ENCODE peak calls at places on chromosome 15, in nine cellular contexts. F is testis; C is CD4-positive, alpha-beta memory T cell; M is endothelial cell of umbilical vein; P is substantia nigra; K is WERI-Rb-1; Y is CD4-positive, alpha-beta T cell; Q is left ventricle myocardium inferior; U is hepatocyte. X is an unnamed sample.
A peak's percentile ranks its signal among the peaks of the same experiment; 100 is the strongest.

GRCh38 chr15:63553388-63553791 is 43.8 kb upstream of the FBXL22 start:
- DNase-seq in F (peak; percentile 42), C (peak; percentile 9), M (peak; percentile 89), P (no peak), K (no peak), Y (no peak), Q (no peak), U (peak; percentile 57), X (no peak)

GRCh38 chr15:59997070-59997701 is 6.9 kb upstream of the FOXB1 start:
- DNase-seq in F (peak; percentile 44), C (peak; percentile 43), M (no peak), P (no peak), K (peak; percentile 43), Y (peak; percentile 46), Q (no peak), U (no peak), X (no peak)

GRCh38 chr15:85149460-85150129 is 167.9 kb downstream of the PDE8A start:
- DNase-seq in F (no peak), C (peak; percentile 12), M (no peak), P (no peak), K (no peak), Y (no peak), Q (no peak), U (no peak), X (no peak)

GRCh38 chr15:93288718-93289117 is 199.7 kb upstream of the RGMA start:
- DNase-seq in F (no peak), C (no peak), M (no peak), P (no peak), K (no peak), Y (no peak), Q (no peak), U (no peak), X (peak; percentile 7)

GRCh38 chr15:70870066-70870465 is 16.1 kb upstream of the LARP6 start:
- DNase-seq in F (no peak), C (no peak), M (peak; percentile 31), P (no peak), K (no peak), Y (no peak), Q (no peak), U (no peak), X (no peak)

GRCh38 chr15:52558196-52558595 is 10.6 kb downstream of the ARPP19 start:
- DNase-seq in F (no peak), C (no peak), M (peak; percentile 43), P (no peak), K (no peak), Y (peak; percentile 9), Q (no peak), U (peak; percentile 19), X (no peak)

GRCh38 chr15:38401101-38401500 is 52.8 kb upstream of the FAM98B start:
- DNase-seq in F (no peak), C (no peak), M (no peak), P (no peak), K (no peak), Y (no peak), Q (no peak), U (no peak), X (no peak)

GRCh38 chr15:75640483-75641175 is 605 bp upstream of the IMP3 start:
- DNase-seq in F (peak; percentile 46), C (peak; percentile 75), M (peak; percentile 77), P (no peak), K (peak; percentile 52), Y (peak; percentile 43), Q (peak; percentile 38), U (peak; percentile 56), X (no peak)

GRCh38 chr15:84142888-84143337 is 92.7 kb upstream of the GOLGA6L4 start:
- DNase-seq in F (peak; percentile 86), C (peak; percentile 70), M (peak; percentile 79), P (peak; percentile 54), K (peak; percentile 78), Y (peak; percentile 57), Q (peak; percentile 56), U (peak; percentile 92), X (peak; percentile 49)

GRCh38 chr15:31473384-31474058 is 146.9 kb downstream of the KLF13 start:
- DNase-seq in F (peak; percentile 11), C (no peak), M (peak; percentile 7), P (no peak), K (no peak), Y (no peak), Q (no peak), U (no peak), X (no peak)
- H3K27ac ChIP-seq in F (peak overlapping the region; percentile 19), C (peak overlapping the region; percentile 51), M (no peak overlapping the region), P (peak overlapping the region; percentile 4), K (no peak overlapping the region), Y (peak overlapping the region; percentile 55), Q (peak overlapping the region; percentile 48), U (no peak overlapping the region), X (no peak overlapping the region)

DNA sequence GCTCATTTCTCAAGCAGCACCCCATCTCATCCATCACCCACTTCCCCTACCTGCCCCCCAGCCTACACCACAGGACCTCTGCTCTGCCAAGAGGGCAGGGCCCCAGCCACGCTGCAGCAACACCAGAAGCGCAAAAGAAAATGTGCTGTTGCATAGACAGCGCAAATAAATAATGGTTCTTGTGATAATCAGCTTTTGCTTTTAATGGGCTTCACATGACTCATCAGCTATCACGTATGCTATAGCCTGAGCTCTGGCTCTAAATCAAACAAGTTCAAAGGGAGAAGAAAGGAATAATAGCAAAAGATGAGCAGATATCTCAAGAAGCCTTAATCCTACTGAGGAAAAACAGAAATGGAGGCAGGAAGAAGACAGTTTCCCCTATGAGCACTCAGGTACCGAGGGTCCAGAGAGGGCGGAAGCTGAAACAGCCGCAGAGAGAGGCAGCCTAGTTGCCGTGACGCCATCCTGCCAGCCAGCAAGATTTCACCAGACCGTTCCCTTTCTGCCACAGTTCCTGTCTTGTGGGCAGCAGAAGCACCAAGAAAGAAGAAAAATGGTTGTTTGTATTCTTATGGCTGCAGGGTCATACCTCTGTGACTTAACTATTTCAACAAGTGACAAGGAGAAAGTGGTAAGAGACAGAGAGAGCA is 22.1 kb downstream of the RAB27A start:
- DNase-seq in F (peak; percentile 42), C (peak; percentile 84), M (peak; percentile 55), P (peak; percentile 1), K (peak; percentile 8), Y (peak; percentile 57), Q (peak; percentile 25), U (peak; percentile 37), X (no peak)
- H3K27ac ChIP-seq in F (no peak overlapping the region), C (peak overlapping the region; percentile 69), M (peak overlapping the region; percentile 34), P (no peak overlapping the region), K (no peak overlapping the region), Y (peak overlapping the region; percentile 52), Q (no peak overlapping the region), U (peak overlapping the region; percentile 81), X (no peak overlapping the region)

DNA sequence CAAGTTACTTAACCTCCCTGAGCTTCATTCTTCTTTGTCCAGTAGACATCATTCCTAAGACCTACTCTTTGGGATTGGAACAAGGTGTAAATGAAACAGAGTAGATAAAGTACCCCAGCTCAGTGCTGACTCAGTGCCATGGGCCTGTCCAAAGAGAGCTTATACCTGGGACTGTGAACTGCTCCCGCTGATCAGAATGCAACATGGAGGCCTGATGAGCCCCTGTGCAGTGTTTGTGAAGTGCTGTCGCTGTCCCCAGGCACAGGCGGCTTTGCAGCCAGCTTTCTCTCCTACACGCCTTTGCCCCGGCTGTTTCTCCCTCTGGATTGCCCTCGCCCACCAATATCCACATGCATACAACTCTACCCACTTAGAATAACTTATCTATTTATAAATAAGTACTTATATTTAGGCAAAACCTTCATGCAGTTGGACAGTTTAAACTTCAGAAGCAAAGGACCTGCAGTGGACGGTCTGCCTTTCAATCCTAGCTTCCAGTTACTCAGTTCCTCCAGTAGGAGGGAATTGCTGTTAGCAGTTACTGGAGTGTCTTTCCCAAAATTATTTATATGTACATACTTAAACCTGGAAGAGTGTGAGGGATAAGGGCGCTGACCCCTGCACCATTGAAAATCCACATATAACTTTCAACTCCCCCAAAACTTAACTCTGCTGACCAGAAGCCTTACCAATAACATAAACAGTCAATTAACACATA is 80.0 kb downstream of the CORO2B start:
- DNase-seq in F (no peak), C (no peak), M (no peak), P (no peak), K (peak; percentile 35), Y (no peak), Q (no peak), U (no peak), X (no peak)
- H3K27ac ChIP-seq in F (no peak overlapping the region), C (no peak overlapping the region), M (no peak overlapping the region), P (peak overlapping the region; percentile 65), K (peak overlapping the region; percentile 82), Y (no peak overlapping the region), Q (peak overlapping the region; percentile 10), U (no peak overlapping the region), X (peak overlapping the region; percentile 44)

GRCh38 chr15:101191242-101191641 is 60.6 kb downstream of the CHSY1 start:
- DNase-seq in F (no peak), C (no peak), M (no peak), P (no peak), K (no peak), Y (no peak), Q (no peak), U (no peak), X (no peak)
- H3K27ac ChIP-seq in F (peak overlapping the region; percentile 87), C (no peak overlapping the region), M (no peak overlapping the region), P (no peak overlapping the region), K (no peak overlapping the region), Y (no peak overlapping the region), Q (peak overlapping the region; percentile 87), U (no peak overlapping the region), X (no peak overlapping the region)

DNA sequence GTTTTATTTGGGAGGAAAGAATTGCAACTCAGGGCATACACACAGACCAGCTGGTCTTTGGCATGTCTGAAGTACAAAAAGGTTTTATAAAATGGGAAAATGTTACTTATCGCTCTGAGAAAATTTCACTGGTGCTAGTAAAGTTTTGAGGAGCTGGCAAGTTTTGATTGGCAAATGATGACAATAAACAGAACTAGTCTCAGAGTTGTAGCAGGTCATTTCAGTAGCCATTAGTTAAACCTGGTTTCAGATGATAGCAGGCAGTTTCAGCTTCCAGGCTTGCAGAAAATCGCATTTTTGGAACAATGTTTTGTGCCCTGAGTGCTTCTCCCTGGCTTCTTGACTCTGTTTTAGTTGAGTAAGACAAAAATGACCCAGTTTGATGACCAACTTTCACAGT is 10.7 kb downstream of the B2M start:
- DNase-seq in F (no peak), C (no peak), M (no peak), P (no peak), K (no peak), Y (no peak), Q (no peak), U (no peak), X (no peak)
- H3K27ac ChIP-seq in F (no peak overlapping the region), C (peak overlapping the region; percentile 11), M (no peak overlapping the region), P (no peak overlapping the region), K (no peak overlapping the region), Y (peak overlapping the region; percentile 16), Q (no peak overlapping the region), U (no peak overlapping the region), X (no peak overlapping the region)

DNA sequence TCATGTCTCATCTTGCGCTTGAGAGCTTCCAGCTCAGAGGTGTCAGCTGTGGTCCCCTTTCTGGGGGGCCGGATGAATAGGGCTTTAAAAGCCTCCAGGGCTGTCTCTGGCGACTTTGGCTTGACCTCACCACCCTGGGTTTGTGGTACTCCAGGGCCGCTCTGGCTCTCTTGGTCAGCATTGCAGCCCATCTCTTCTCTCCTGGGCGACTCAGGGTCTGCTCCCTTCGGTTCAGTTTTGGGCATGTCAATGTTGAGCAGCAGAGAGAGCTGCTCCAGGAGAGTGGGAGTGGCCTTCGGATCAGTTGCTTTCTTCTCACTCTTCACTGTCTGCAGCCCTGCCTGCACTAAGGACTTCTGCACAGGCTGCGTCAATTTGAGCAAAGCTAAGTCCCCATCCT is 127.9 kb downstream of the FMN1 start:
- DNase-seq in F (no peak), C (no peak), M (no peak), P (no peak), K (no peak), Y (no peak), Q (no peak), U (no peak), X (no peak)
- H3K27ac ChIP-seq in F (no peak overlapping the region), C (no peak overlapping the region), M (no peak overlapping the region), P (no peak overlapping the region), K (no peak overlapping the region), Y (no peak overlapping the region), Q (no peak overlapping the region), U (no peak overlapping the region), X (no peak overlapping the region)